ENCODE peak calls at places on chromosomes 4 and X, in four cellular contexts. N is NB4, H is uterus, K is breast epithelium. Y is an unnamed sample.

GRCh38 chrX:153644356-153645125 is 2.5 kb upstream of the DUSP9 start:
- DNase-seq in K (no peak), H (no peak), N (no peak), Y (peak; percentile 7)

GRCh38 chr4:148118628-148119027 is 323.6 kb downstream of the NR3C2 start:
- DNase-seq in N (no peak), H (no peak), K (no peak), Y (no peak)

GRCh38 chrX:119971184-119971583 is 27.6 kb upstream of the NKAP start:
- DNase-seq in H (no peak), N (no peak), K (no peak), Y (no peak)

GRCh38 chrX:152905081-152905420 is 7.2 kb downstream of the ZNF185 start:
- DNase-seq in H (no peak), N (no peak), K (no peak), Y (no peak)

GRCh38 chrX:572490-573124 is 58.0 kb upstream of the SHOX start:
- DNase-seq in H (no peak), K (no peak), N (peak; percentile 22), Y (no peak)

GRCh38 chrX:116318672-116319071 is 117.7 kb upstream of the SLC6A14 start:
- DNase-seq in K (no peak), H (no peak), N (no peak), Y (no peak)

GRCh38 chr4:71269241-71269640 is 69.6 kb upstream of the SLC4A4 start:
- DNase-seq in K (no peak), N (no peak), H (no peak), Y (no peak)

GRCh38 chrX:125205084-125205917 is 114.4 kb upstream of the TEX13C start:
- DNase-seq in N (peak; percentile 14), K (no peak), H (peak; percentile 39), Y (no peak)

GRCh38 chrX:3141031-3141430 is 99.8 kb downstream of the ARSF start:
- DNase-seq in H (no peak), K (no peak), N (no peak), Y (no peak)

GRCh38 chr4:99868126-99868596 is 26.1 kb downstream of the LAMTOR3 start:
- DNase-seq in K (no peak), H (no peak), N (no peak), Y (peak; percentile 93)

GRCh38 chr4:33998204-33998603 is 2246.1 kb downstream of the ARAP2 start:
- DNase-seq in K (no peak), H (no peak), N (no peak), Y (no peak)

GRCh38 chr4:98601719-98602118 is 56.7 kb downstream of the TSPAN5 start:
- DNase-seq in K (no peak), N (no peak), H (no peak), Y (no peak)

GRCh38 chr4:155392486-155393184 is 15.9 kb upstream of the MAP9 start:
- DNase-seq in K (no peak), N (no peak), H (no peak), Y (peak; percentile 52)

GRCh38 chrX:47247206-47247998 is 14.6 kb downstream of the USP11 start:
- DNase-seq in N (no peak), K (no peak), H (no peak), Y (peak; percentile 22)

GRCh38 chr4:76726141-76726540 is 171.8 kb downstream of the SOWAHB start:
- DNase-seq in H (no peak), N (no peak), K (no peak), Y (no peak)

GRCh38 chrX:115696939-115697338 is 136.0 kb downstream of the PLS3 start:
- DNase-seq in N (no peak), H (no peak), K (no peak), Y (no peak)

GRCh38 chrX:18964880-18965279 is 19.0 kb downstream of the PHKA2 start:
- DNase-seq in H (no peak), K (no peak), N (no peak), Y (no peak)

GRCh38 chr4:1172228-1172851 is at the start of gene SPON2:
- DNase-seq in N (no peak), H (peak; percentile 75), K (peak; percentile 50), Y (no peak)

GRCh38 chr4:139585468-139585867 is 29.4 kb upstream of the SETD7 start:
- DNase-seq in H (no peak), K (no peak), N (no peak), Y (no peak)

GRCh38 chr4:184746532-184746870 is 12.6 kb upstream of the CENPU start:
- DNase-seq in K (no peak), H (peak; percentile 63), N (no peak), Y (peak; percentile 81)

GRCh38 chr4:53593765-53594164 is 2.5 kb upstream of the LNX1 start:
- DNase-seq in K (no peak), H (no peak), N (no peak), Y (no peak)

GRCh38 chr4:23921993-23922392 is 32.1 kb upstream of the PPARGC1A start:
- DNase-seq in H (no peak), N (no peak), K (no peak), Y (no peak)

GRCh38 chrX:56738670-56739069 is 9.6 kb downstream of the NBDY start:
- DNase-seq in N (no peak), K (no peak), H (no peak), Y (no peak)

GRCh38 chrX:48508400-48509244 is at the start of gene PORCN:
- DNase-seq in K (peak; percentile 78), N (peak; percentile 85), H (peak; percentile 81), Y (peak; percentile 83)

GRCh38 chrX:46547857-46548256 is 2.6 kb upstream of the ZNF674 start:
- DNase-seq in N (no peak), K (no peak), H (no peak), Y (peak; percentile 63)

GRCh38 chr4:73187325-73187724 is 71.3 kb downstream of the ANKRD17 start:
- DNase-seq in H (no peak), N (peak; percentile 19), K (no peak), Y (no peak)

GRCh38 chrX:75781618-75782017 is 3.4 kb downstream of the MAGEE2 start:
- DNase-seq in N (no peak), K (no peak), H (peak; percentile 34), Y (no peak)

GRCh38 chr4:2390780-2391490 is 27.5 kb downstream of the ZFYVE28 start:
- DNase-seq in N (peak; percentile 80), H (no peak), K (no peak), Y (no peak)

GRCh38 chr4:22129454-22130075 is 181.0 kb upstream of the KCNIP4 start:
- DNase-seq in H (no peak), N (peak; percentile 52), K (no peak), Y (peak; percentile 33)

GRCh38 chr4:113080050-113080449 is 30.6 kb downstream of the ANK2 start:
- DNase-seq in K (no peak), H (no peak), N (no peak), Y (peak; percentile 7)

GRCh38 chrX:50452782-50453181 is 17.8 kb downstream of the DGKK start:
- DNase-seq in N (no peak), K (no peak), H (no peak), Y (no peak)

GRCh38 chr4:66266035-66266434 is 595.7 kb upstream of the EPHA5 start:
- DNase-seq in K (no peak), N (no peak), H (no peak), Y (no peak)

GRCh38 chrX:7115557-7115956 is 32.0 kb upstream of the STS start:
- DNase-seq in N (no peak), H (peak; percentile 27), K (no peak), Y (no peak)

GRCh38 chr4:15444879-15445576 is 17.2 kb downstream of the C1QTNF7 start:
- DNase-seq in K (no peak), N (no peak), H (no peak), Y (no peak)

GRCh38 chr4:152278505-152279301 is 257.2 kb downstream of the FBXW7 start:
- DNase-seq in K (no peak), N (no peak), H (no peak), Y (peak; percentile 4)

GRCh38 chr4:165150545-165150944 is 37.9 kb upstream of the TMEM192 start:
- DNase-seq in K (no peak), N (no peak), H (no peak), Y (no peak)
- H3K4me3 ChIP-seq in K (no peak overlapping the region), N (no peak overlapping the region), H (no peak overlapping the region), Y (no peak overlapping the region)

GRCh38 chr4:41480985-41481384 is 57.0 kb upstream of the LIMCH1 start:
- DNase-seq in H (no peak), N (no peak), K (no peak), Y (no peak)
- H3K4me3 ChIP-seq in H (no peak overlapping the region), N (no peak overlapping the region), K (no peak overlapping the region), Y (no peak overlapping the region)

GRCh38 chr4:25656031-25656430 is 380 bp downstream of the SLC34A2 start:
- DNase-seq in K (no peak), N (no peak), H (no peak), Y (no peak)

GRCh38 chr4:25658777-25659176 is 3.1 kb downstream of the SLC34A2 start:
- DNase-seq in N (no peak), H (no peak), K (no peak), Y (no peak)

GRCh38 chr4:25658357-25658771 is 2.7 kb downstream of the SLC34A2 start:
- DNase-seq in K (no peak), N (no peak), H (no peak), Y (no peak)

GRCh38 chr4:25654031-25654970 is 1.4 kb upstream of the SLC34A2 start:
- DNase-seq in N (no peak), H (no peak), K (no peak), Y (no peak)

GRCh38 chr4:25654971-25655963 is at the start of gene SLC34A2:
- DNase-seq in K (no peak), N (no peak), H (no peak), Y (no peak)
- H3K4me3 ChIP-seq in K (peak within 1 kb of the TSS; percentile 42), N (no peak within 1 kb of the TSS), H (no peak within 1 kb of the TSS), Y (no peak within 1 kb of the TSS)

GRCh38 chr4:138090145-138090917 is 151.8 kb downstream of the SLC7A11 start:
- DNase-seq in K (no peak), N (peak; percentile 70), H (peak; percentile 42), Y (peak; percentile 87)

GRCh38 chr4:138092060-138092459 is 150.1 kb downstream of the SLC7A11 start:
- DNase-seq in N (no peak), K (no peak), H (no peak), Y (no peak)

GRCh38 chr4:138087181-138087714 is 154.9 kb downstream of the SLC7A11 start:
- DNase-seq in K (no peak), H (no peak), N (no peak), Y (no peak)

GRCh38 chr4:138088449-138089208 is 153.5 kb downstream of the SLC7A11 start:
- DNase-seq in H (no peak), N (no peak), K (no peak), Y (no peak)

GRCh38 chr4:138090918-138091659 is 151.1 kb downstream of the SLC7A11 start:
- DNase-seq in K (no peak), N (no peak), H (no peak), Y (peak; percentile 19)
- H3K4me3 ChIP-seq in K (no peak overlapping the region), N (no peak overlapping the region), H (no peak overlapping the region), Y (peak overlapping the region; percentile 80)

DNA sequence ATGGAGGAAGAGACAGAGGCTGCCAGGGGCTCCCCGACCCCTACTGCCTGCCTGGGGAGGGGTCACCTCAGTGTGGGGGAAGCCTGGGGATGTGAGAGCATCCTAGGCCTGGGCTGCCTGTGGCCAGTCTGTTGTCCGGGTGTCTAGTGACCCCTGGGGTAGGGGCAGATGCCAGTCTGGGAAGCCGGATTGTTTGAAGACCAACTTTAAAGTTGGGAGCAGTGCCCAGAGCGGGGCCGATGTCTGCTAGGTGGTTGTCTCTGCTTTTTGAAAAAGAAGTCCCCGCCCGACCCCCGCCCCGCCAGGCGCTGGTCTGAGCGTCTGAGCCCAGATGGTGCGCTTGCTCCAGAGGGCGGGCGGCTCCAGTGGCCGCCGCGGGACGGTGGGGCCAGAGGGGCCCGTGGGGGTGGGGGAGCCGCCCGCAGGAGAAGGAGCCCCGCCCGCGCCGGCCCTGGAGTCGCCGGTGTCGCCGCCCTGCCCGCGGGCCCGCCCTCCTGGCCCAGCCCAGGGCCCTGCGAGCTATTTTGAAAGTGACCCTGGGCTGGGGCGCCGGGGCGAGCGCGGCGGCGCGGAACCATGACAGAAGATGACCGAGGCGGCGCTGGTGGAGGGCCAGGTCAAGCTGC is at the start of gene DOK7:
- DNase-seq in K (no peak), N (peak; percentile 45), H (no peak), Y (peak; percentile 44)
- H3K4me3 ChIP-seq in K (peak within 1 kb of the TSS; percentile 54), N (no peak within 1 kb of the TSS), H (no peak within 1 kb of the TSS), Y (no peak within 1 kb of the TSS)

GRCh38 chr4:104394409-104394813 is 100.3 kb downstream of the CXXC4 start:
- DNase-seq in N (no peak), H (no peak), K (no peak), Y (no peak)
- H3K4me3 ChIP-seq in N (no peak overlapping the region), H (no peak overlapping the region), K (no peak overlapping the region), Y (no peak overlapping the region)

Y was measured in adipocyte.